ENCODE peak calls at places on chromosomes 11 and 22, in four cellular contexts. One of them, this sample, is unnamed. For H3K4me1, the result is how much of the 10 kb centered on the place peaks cover.

GRCh38 chr11:61983419-61983818 is 16.0 kb upstream of the FTH1 start:
- DNase-seq in fibroblast of lung: no peak
- DNase-seq in pancreas: peak
- DNase-seq in tibial artery: no peak
- DNase-seq in this sample: no peak

GRCh38 chr11:18707811-18708340 is 9.3 kb downstream of the TMEM86A start:
- DNase-seq in tibial artery: no peak
- DNase-seq in fibroblast of lung: no peak
- DNase-seq in pancreas: no peak
- DNase-seq in this sample: no peak

GRCh38 chr22:37022483-37023337 is 3.2 kb downstream of the MPST start:
- DNase-seq in fibroblast of lung: no peak
- DNase-seq in pancreas: no peak
- DNase-seq in tibial artery: no peak
- DNase-seq in this sample: no peak

GRCh38 chr22:42397332-42398246 is 34.6 kb downstream of the NFAM1 start:
- DNase-seq in pancreas: no peak
- DNase-seq in fibroblast of lung: no peak
- DNase-seq in tibial artery: peak
- DNase-seq in this sample: no peak

GRCh38 chr11:133118563-133119303 is 413.6 kb downstream of the OPCML start:
- DNase-seq in tibial artery: no peak
- DNase-seq in fibroblast of lung: no peak
- DNase-seq in pancreas: no peak
- DNase-seq in this sample: no peak

GRCh38 chr11:43868852-43869567 is 11.6 kb upstream of the ALKBH3 start:
- DNase-seq in pancreas: no peak
- DNase-seq in fibroblast of lung: peak
- DNase-seq in tibial artery: no peak
- DNase-seq in this sample: no peak

GRCh38 chr11:119195680-119196079 is 10.4 kb downstream of the NHERF4 start:
- DNase-seq in pancreas: no peak
- DNase-seq in tibial artery: no peak
- DNase-seq in fibroblast of lung: peak
- DNase-seq in this sample: no peak

GRCh38 chr22:49296561-49296960 is 531.1 kb downstream of the BRD1 start:
- DNase-seq in tibial artery: peak
- DNase-seq in fibroblast of lung: no peak
- DNase-seq in pancreas: no peak
- DNase-seq in this sample: no peak

GRCh38 chr11:65204646-65205601 is 23.2 kb downstream of the CAPN1 start:
- DNase-seq in fibroblast of lung: peak
- DNase-seq in pancreas: no peak
- DNase-seq in tibial artery: no peak
- DNase-seq in this sample: no peak

GRCh38 chr22:36758792-36759271 is 17.1 kb downstream of the IFT27 start:
- DNase-seq in tibial artery: no peak
- DNase-seq in pancreas: no peak
- DNase-seq in fibroblast of lung: no peak
- DNase-seq in this sample: no peak

GRCh38 chr11:129115652-129116585 is 76.2 kb downstream of the ARHGAP32 start:
- DNase-seq in fibroblast of lung: peak
- DNase-seq in pancreas: no peak
- DNase-seq in tibial artery: no peak
- DNase-seq in this sample: no peak

GRCh38 chr11:68998390-68998911 is 14.6 kb downstream of the MRGPRF start:
- DNase-seq in pancreas: no peak
- DNase-seq in tibial artery: no peak
- DNase-seq in fibroblast of lung: peak
- DNase-seq in this sample: peak

GRCh38 chr11:68266121-68266891 is 5.5 kb downstream of the C11orf24 start:
- DNase-seq in fibroblast of lung: no peak
- DNase-seq in tibial artery: no peak
- DNase-seq in pancreas: peak
- DNase-seq in this sample: no peak

GRCh38 chr22:45493286-45493771 is 9.4 kb upstream of the FBLN1 start:
- DNase-seq in fibroblast of lung: peak
- DNase-seq in pancreas: no peak
- DNase-seq in tibial artery: peak
- DNase-seq in this sample: peak

GRCh38 chr22:45262931-45263789 is 21.6 kb upstream of the UPK3A start:
- DNase-seq in fibroblast of lung: no peak
- DNase-seq in tibial artery: peak
- DNase-seq in pancreas: no peak
- DNase-seq in this sample: peak

GRCh38 chr22:33451851-33452469 is 393.8 kb upstream of the SYN3 start:
- DNase-seq in fibroblast of lung: peak
- DNase-seq in pancreas: no peak
- DNase-seq in tibial artery: no peak
- DNase-seq in this sample: no peak

GRCh38 chr22:21042978-21043855 is 2.5 kb upstream of the LRRC74B start:
- DNase-seq in tibial artery: no peak
- DNase-seq in pancreas: no peak
- DNase-seq in fibroblast of lung: no peak
- DNase-seq in this sample: peak

GRCh38 chr22:49551446-49551845 is 276.2 kb downstream of the BRD1 start:
- DNase-seq in fibroblast of lung: no peak
- DNase-seq in tibial artery: peak
- DNase-seq in pancreas: peak
- DNase-seq in this sample: peak

GRCh38 chr22:31124811-31125465 is 2.2 kb downstream of the INPP5J start:
- DNase-seq in tibial artery: no peak
- DNase-seq in fibroblast of lung: no peak
- DNase-seq in pancreas: no peak
- DNase-seq in this sample: no peak

GRCh38 chr11:47551086-47551485 is 1.8 kb downstream of the CELF1 start:
- DNase-seq in pancreas: no peak
- DNase-seq in tibial artery: no peak
- DNase-seq in fibroblast of lung: peak
- DNase-seq in this sample: no peak

GRCh38 chr22:29040385-29041275 is 21.0 kb downstream of the C22orf31 start:
- DNase-seq in tibial artery: peak
- DNase-seq in fibroblast of lung: peak
- DNase-seq in pancreas: no peak
- DNase-seq in this sample: no peak

GRCh38 chr22:47161631-47162030 is 399.2 kb downstream of the TBC1D22A start:
- DNase-seq in fibroblast of lung: no peak
- DNase-seq in pancreas: peak
- DNase-seq in tibial artery: no peak
- DNase-seq in this sample: peak

GRCh38 chr22:19824197-19825015 is 30.3 kb downstream of the GNB1L start:
- DNase-seq in fibroblast of lung: no peak
- DNase-seq in pancreas: no peak
- DNase-seq in tibial artery: no peak
- DNase-seq in this sample: no peak

GRCh38 chr22:34430386-34430785 is 510.1 kb upstream of the LARGE1 start:
- DNase-seq in tibial artery: no peak
- DNase-seq in fibroblast of lung: no peak
- DNase-seq in pancreas: no peak
- DNase-seq in this sample: no peak

GRCh38 chr22:31496735-31497146 is 405 bp downstream of the SFI1 start:
- DNase-seq in tibial artery: no peak
- DNase-seq in fibroblast of lung: no peak
- DNase-seq in pancreas: no peak
- DNase-seq in this sample: peak

GRCh38 chr11:69647349-69647748 is 6.4 kb downstream of the CCND1 start:
- DNase-seq in fibroblast of lung: no peak
- DNase-seq in tibial artery: no peak
- DNase-seq in pancreas: peak
- DNase-seq in this sample: no peak

GRCh38 chr11:12706531-12707499 is 32.6 kb downstream of the TEAD1 start:
- DNase-seq in pancreas: no peak
- DNase-seq in tibial artery: peak
- DNase-seq in fibroblast of lung: no peak
- DNase-seq in this sample: no peak

GRCh38 chr11:13208921-13209320 is 68.7 kb upstream of the BMAL1 start:
- DNase-seq in tibial artery: no peak
- DNase-seq in fibroblast of lung: peak
- DNase-seq in pancreas: no peak
- DNase-seq in this sample: no peak

GRCh38 chr22:33521879-33522665 is 398.2 kb downstream of the LARGE1 start:
- DNase-seq in pancreas: no peak
- DNase-seq in fibroblast of lung: no peak
- DNase-seq in tibial artery: no peak
- DNase-seq in this sample: no peak

GRCh38 chr11:12692238-12693074 is 18.2 kb downstream of the TEAD1 start:
- DNase-seq in fibroblast of lung: peak
- DNase-seq in tibial artery: peak
- DNase-seq in pancreas: peak
- DNase-seq in this sample: peak

GRCh38 chr11:13152736-13153541 is 124.7 kb upstream of the BMAL1 start:
- DNase-seq in tibial artery: no peak
- DNase-seq in pancreas: no peak
- DNase-seq in fibroblast of lung: peak
- DNase-seq in this sample: no peak

GRCh38 chr11:13104619-13105236 is 95.6 kb downstream of the RASSF10 start:
- DNase-seq in pancreas: no peak
- DNase-seq in tibial artery: no peak
- DNase-seq in fibroblast of lung: no peak
- DNase-seq in this sample: no peak

GRCh38 chr22:26292667-26292995 is 123.4 kb downstream of the SEZ6L start:
- DNase-seq in pancreas: no peak
- DNase-seq in fibroblast of lung: no peak
- DNase-seq in tibial artery: no peak
- DNase-seq in this sample: no peak
- H3K4me1 ChIP-seq in pancreas: under half
- H3K4me1 ChIP-seq in fibroblast of lung: under half
- H3K4me1 ChIP-seq in tibial artery: under half
- H3K4me1 ChIP-seq in this sample: under half

GRCh38 chr22:27720860-27721259 is 80.7 kb downstream of the MN1 start:
- DNase-seq in fibroblast of lung: no peak
- DNase-seq in pancreas: no peak
- DNase-seq in tibial artery: no peak
- DNase-seq in this sample: peak
- TF ChIP-seq CTCF in fibroblast of lung: no peak
- TF ChIP-seq CTCF in pancreas: no peak
- TF ChIP-seq CTCF in tibial artery: no peak
- TF ChIP-seq CTCF in this sample: no peak

DNA sequence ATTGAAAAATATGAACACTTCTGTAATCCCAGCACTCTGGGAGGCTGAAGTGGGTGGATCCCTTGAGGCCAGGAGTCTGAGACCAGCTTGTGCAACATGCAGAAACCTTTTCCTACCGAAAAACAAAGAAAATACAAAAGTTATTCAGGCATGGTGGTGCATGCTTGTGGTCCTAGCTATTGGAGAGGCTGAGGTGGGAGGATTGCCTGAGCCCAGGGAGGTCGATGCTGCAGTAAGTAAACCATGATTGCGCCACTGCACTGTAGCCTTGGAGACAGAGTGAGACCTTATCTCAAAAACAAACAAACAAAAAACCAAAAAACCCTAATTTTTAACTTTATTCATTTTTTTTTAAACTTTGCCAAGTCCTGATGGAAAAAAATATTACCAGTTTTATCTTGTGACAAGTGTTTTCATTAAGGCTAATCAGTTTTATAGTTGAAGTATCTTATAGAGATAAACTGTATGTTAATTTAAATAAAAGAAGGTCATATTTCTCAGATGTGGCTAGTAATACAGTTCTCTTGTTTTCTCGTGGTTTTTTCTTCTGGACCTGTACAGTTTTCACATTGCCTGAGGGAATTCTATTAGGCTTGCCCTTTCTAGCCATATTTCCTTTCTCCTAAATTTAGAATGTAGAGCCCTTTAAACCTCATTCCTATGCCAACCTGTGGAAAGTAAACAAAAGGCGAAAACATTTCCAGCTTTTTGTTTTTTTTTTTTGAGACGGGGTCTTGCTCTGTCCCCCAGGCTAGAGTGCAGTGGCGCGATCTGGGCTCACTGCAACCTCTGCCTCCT is 9.4 kb downstream of the HIPK3 start:
- DNase-seq in pancreas: no peak
- DNase-seq in fibroblast of lung: peak
- DNase-seq in tibial artery: peak
- DNase-seq in this sample: peak
- H3K4me1 ChIP-seq in pancreas: under half
- H3K4me1 ChIP-seq in fibroblast of lung: under half
- H3K4me1 ChIP-seq in tibial artery: under half
- H3K4me1 ChIP-seq in this sample: half or more

GRCh38 chr11:124108158-124108557 is 7.1 kb upstream of the VWA5A start:
- DNase-seq in pancreas: no peak
- DNase-seq in tibial artery: no peak
- DNase-seq in fibroblast of lung: peak
- DNase-seq in this sample: no peak
- TF ChIP-seq CTCF in pancreas: no peak
- TF ChIP-seq CTCF in tibial artery: no peak
- TF ChIP-seq CTCF in fibroblast of lung: peak
- TF ChIP-seq CTCF in this sample: no peak

GRCh38 chr22:38347944-38348750 is 30.9 kb upstream of the CSNK1E start:
- DNase-seq in fibroblast of lung: no peak
- DNase-seq in tibial artery: no peak
- DNase-seq in pancreas: peak
- DNase-seq in this sample: no peak
- H3K4me1 ChIP-seq in fibroblast of lung: under half
- H3K4me1 ChIP-seq in tibial artery: under half
- H3K4me1 ChIP-seq in pancreas: under half
- H3K4me1 ChIP-seq in this sample: under half

DNA sequence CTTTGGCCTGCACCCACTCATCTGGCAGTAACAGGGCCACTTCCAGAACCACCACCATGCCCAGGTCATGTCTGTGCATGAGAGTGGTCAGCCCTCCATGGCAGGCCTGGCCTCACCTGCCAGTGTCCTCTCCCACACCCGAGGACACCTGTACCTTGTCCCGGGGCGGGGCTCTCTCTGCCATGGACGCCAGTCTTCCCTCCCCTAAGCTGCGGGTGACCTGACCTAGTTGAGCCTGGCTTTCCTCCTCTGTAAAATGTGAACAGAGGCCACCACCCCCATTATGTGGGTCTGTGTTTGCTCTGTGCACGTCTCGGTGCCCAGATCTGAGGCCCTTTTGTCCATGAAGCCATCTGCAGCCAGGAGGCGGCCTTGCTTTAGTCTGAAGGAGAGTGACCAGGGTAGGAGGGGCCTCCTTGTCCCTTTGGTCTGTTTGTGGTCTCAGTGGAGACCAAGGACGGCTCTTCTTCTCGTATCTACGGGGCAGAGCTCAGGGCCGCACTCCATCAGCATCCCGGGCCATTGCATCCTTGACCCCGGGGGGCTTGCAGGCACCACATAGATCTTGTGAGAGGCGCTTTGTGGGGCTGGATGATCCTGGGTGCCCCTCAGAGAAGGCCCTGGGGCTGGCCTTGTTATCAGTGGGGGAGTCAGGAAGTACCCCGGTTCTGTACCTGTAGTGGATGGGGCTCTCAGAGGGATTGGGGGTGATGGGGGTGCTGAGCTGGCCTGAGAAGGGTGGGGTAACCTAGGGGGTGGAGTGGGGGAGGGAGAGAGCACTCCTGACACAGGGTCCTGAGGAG is 121.6 kb downstream of the KCNQ1 start:
- DNase-seq in fibroblast of lung: no peak
- DNase-seq in tibial artery: no peak
- DNase-seq in pancreas: peak
- DNase-seq in this sample: peak
- TF ChIP-seq CTCF in fibroblast of lung: no peak
- TF ChIP-seq CTCF in tibial artery: no peak
- TF ChIP-seq CTCF in pancreas: no peak
- TF ChIP-seq CTCF in this sample: no peak

GRCh38 chr22:24144056-24144455 is 37.2 kb upstream of the SUSD2 start:
- DNase-seq in tibial artery: no peak
- DNase-seq in pancreas: no peak
- DNase-seq in fibroblast of lung: no peak
- DNase-seq in this sample: no peak
- H3K4me1 ChIP-seq in tibial artery: under half
- H3K4me1 ChIP-seq in pancreas: under half
- H3K4me1 ChIP-seq in fibroblast of lung: under half
- H3K4me1 ChIP-seq in this sample: under half

This sample was measured in psoas muscle.